ENCODE peak calls at places on chromosome 12, in six cellular contexts. D, A, M, I, V and C are unnamed samples.

GRCh38 chr12:121451931-121452330 is 52.0 kb downstream of the RNF34 start:
- ATAC-seq in D (peak; percentile 67), I (no peak), V (peak; percentile 40), M (no peak), A (no peak), C (peak; percentile 73)

GRCh38 chr12:71014180-71014785 is 93.7 kb upstream of the PTPRR start:
- ATAC-seq in A (peak; percentile 58), I (peak; percentile 41), D (no peak), V (peak; percentile 64), M (peak; percentile 70), C (no peak)

GRCh38 chr12:7162691-7163114 is 26.8 kb upstream of the PEX5 start:
- ATAC-seq in I (peak; percentile 73), M (peak; percentile 84), A (peak; percentile 91), V (peak; percentile 86), D (peak; percentile 74), C (peak; percentile 42)

GRCh38 chr12:65632131-65632855 is 192.0 kb upstream of the HMGA2 start:
- ATAC-seq in D (no peak), M (peak; percentile 42), I (peak; percentile 79), A (no peak), V (no peak), C (no peak)

GRCh38 chr12:46224401-46224800 is 44.4 kb downstream of the SLC38A1 start:
- ATAC-seq in V (peak; percentile 80), I (peak; percentile 94), A (peak; percentile 45), D (no peak), M (no peak), C (no peak)

GRCh38 chr12:111034911-111035577 is 114.7 kb upstream of the MYL2 start:
- ATAC-seq in A (no peak), V (no peak), D (peak; percentile 23), I (no peak), M (peak; percentile 66), C (no peak)

GRCh38 chr12:113582521-113583218 is 111.0 kb upstream of the LHX5 start:
- ATAC-seq in I (no peak), D (no peak), V (no peak), A (no peak), M (no peak), C (no peak)

GRCh38 chr12:91923864-91924263 is 221.8 kb downstream of the BTG1 start:
- ATAC-seq in M (no peak), A (no peak), V (no peak), I (no peak), D (no peak), C (no peak)

GRCh38 chr12:67517181-67517887 is 131.2 kb upstream of the DYRK2 start:
- ATAC-seq in D (no peak), M (peak; percentile 39), I (peak; percentile 25), V (no peak), A (peak; percentile 97), C (no peak)

GRCh38 chr12:92118826-92119536 is 26.7 kb downstream of the BTG1 start:
- ATAC-seq in M (no peak), D (no peak), V (no peak), A (no peak), I (no peak), C (peak; percentile 28)

GRCh38 chr12:5589055-5589454 is 157.1 kb downstream of the NTF3 start:
- ATAC-seq in M (no peak), V (no peak), I (no peak), D (no peak), A (no peak), C (no peak)